ENCODE peak calls at places on chromosomes 11 and 22, in ten cellular contexts. X is PC-3; P is suprapubic skin; V is upper lobe of right lung; K is lung; O is choroid plexus epithelial cell; T is HL-60; L is CD4-positive, alpha-beta T cell; S is AG04450; Q is AG10803. U is an unnamed sample.

GRCh38 chr11:1884123-1884415 is 7.6 kb downstream of the PRR33 start:
- DNase-seq in T (no peak), O (no peak), S (no peak), L (no peak), P (no peak), V (peak), X (no peak), K (no peak), Q (no peak), U (no peak)

GRCh38 chr22:27086728-27087450 is 429.5 kb downstream of the MIAT start:
- DNase-seq in O (peak), X (no peak), K (no peak), T (no peak), S (no peak), V (no peak), P (no peak), Q (no peak), L (no peak), U (no peak)

GRCh38 chr11:122784325-122785155 is 53.8 kb upstream of the CRTAM start:
- DNase-seq in P (no peak), O (peak), Q (peak), X (peak), L (no peak), T (no peak), K (peak), V (no peak), S (peak), U (no peak)

GRCh38 chr11:30197869-30198268 is 32.9 kb upstream of the FSHB start:
- DNase-seq in L (no peak), O (no peak), T (no peak), K (no peak), V (no peak), Q (no peak), P (no peak), X (no peak), S (no peak), U (no peak)

GRCh38 chr11:9527481-9528140 is 45.9 kb upstream of the WEE1 start:
- DNase-seq in Q (peak), P (no peak), K (no peak), X (peak), V (no peak), O (peak), T (no peak), S (peak), L (no peak), U (no peak)

GRCh38 chr22:49417833-49418232 is 409.8 kb downstream of the BRD1 start:
- DNase-seq in K (no peak), L (no peak), V (no peak), P (peak), X (no peak), S (no peak), Q (no peak), T (no peak), O (no peak), U (no peak)

GRCh38 chr11:32411937-32412615 is 23.3 kb downstream of the WT1 start:
- DNase-seq in T (no peak), Q (no peak), P (no peak), V (no peak), K (no peak), L (no peak), X (no peak), O (no peak), S (no peak), U (no peak)

GRCh38 chr11:11179239-11179638 is 173.8 kb downstream of the CSNK2A3 start:
- DNase-seq in K (no peak), T (no peak), O (peak), X (peak), P (no peak), V (no peak), S (peak), Q (peak), L (no peak), U (no peak)

GRCh38 chr22:48667289-48667688 is 1160.4 kb downstream of the BRD1 start:
- DNase-seq in K (no peak), T (no peak), V (no peak), O (no peak), P (no peak), Q (no peak), X (no peak), S (no peak), L (no peak), U (no peak)

GRCh38 chr11:106420048-106420665 is 342.7 kb downstream of the AASDHPPT start:
- DNase-seq in V (no peak), P (no peak), O (peak), S (no peak), X (no peak), K (no peak), T (no peak), Q (no peak), L (no peak), U (no peak)

GRCh38 chr22:36079041-36079440 is 50.4 kb upstream of the RBFOX2 start:
- DNase-seq in T (no peak), X (no peak), L (no peak), K (no peak), S (no peak), O (no peak), V (no peak), P (no peak), Q (no peak), U (no peak)

GRCh38 chr11:128814856-128815705 is 52.0 kb downstream of the KCNJ1 start:
- DNase-seq in L (no peak), O (peak), X (peak), S (peak), V (no peak), T (no peak), P (no peak), K (no peak), Q (peak), U (peak)

GRCh38 chr11:8315463-8315862 is 51.8 kb upstream of the LMO1 start:
- DNase-seq in S (no peak), V (no peak), Q (no peak), K (no peak), P (no peak), X (no peak), T (no peak), L (no peak), O (no peak), U (no peak)

GRCh38 chr22:44023404-44024287 is 456 bp upstream of the PARVB start:
- DNase-seq in L (peak), P (no peak), T (no peak), V (peak), Q (peak), O (no peak), S (no peak), X (peak), K (no peak), U (peak)

GRCh38 chr22:23066200-23067022 is 3.9 kb upstream of the GNAZ start:
- DNase-seq in L (no peak), Q (no peak), P (peak), V (peak), O (no peak), K (no peak), X (no peak), T (no peak), S (no peak), U (no peak)

GRCh38 chr22:44410396-44411056 is 87.5 kb downstream of the RTL6 start:
- DNase-seq in S (no peak), K (no peak), Q (no peak), L (no peak), O (no peak), P (peak), X (no peak), T (no peak), V (peak), U (no peak)

GRCh38 chr11:2990617-2991476 is 1.3 kb downstream of the NAP1L4 start:
- DNase-seq in O (no peak), V (no peak), K (no peak), Q (no peak), P (peak), T (no peak), X (peak), S (no peak), L (peak), U (peak)

GRCh38 chr22:28450109-28450508 is 229.5 kb downstream of the TTC28 start:
- DNase-seq in Q (peak), X (no peak), K (no peak), L (no peak), V (no peak), P (no peak), O (no peak), S (no peak), T (no peak), U (no peak)

GRCh38 chr22:49022816-49023160 is 804.9 kb downstream of the BRD1 start:
- DNase-seq in Q (no peak), O (no peak), P (no peak), T (no peak), L (no peak), S (no peak), X (no peak), K (no peak), V (no peak), U (no peak)

DNA sequence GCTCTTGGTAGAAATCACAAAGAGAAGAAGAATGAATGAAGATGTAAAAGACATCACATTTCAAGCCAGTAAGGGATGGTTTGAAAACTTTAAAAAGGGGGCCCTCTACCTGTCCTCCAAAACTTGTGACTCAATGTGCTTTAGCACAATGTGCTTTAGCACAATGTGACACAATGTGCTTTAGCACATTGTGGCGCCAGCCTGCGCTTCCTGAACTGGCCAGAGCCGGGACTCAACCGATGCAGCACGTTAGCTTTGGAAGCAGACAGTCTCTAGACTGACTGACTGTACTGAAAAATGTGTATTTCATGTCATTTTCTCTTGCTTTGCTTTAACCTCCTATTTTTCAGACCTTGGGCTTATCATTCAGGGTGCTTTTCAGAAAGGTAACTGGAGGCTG is 63.5 kb downstream of the FAM83F start:
- DNase-seq in X (no peak), V (no peak), Q (no peak), S (no peak), O (no peak), K (no peak), L (no peak), P (no peak), T (no peak), U (no peak)
- TF ChIP-seq CTCF in X (no peak), V (no peak), Q (no peak), S (no peak), O (no peak), K (no peak), L (no peak), P (no peak), T (no peak), U (no peak)

GRCh38 chr11:46808804-46809431 is 37.2 kb downstream of the CKAP5 start:
- DNase-seq in P (no peak), L (no peak), X (peak), K (no peak), V (no peak), Q (peak), S (no peak), T (peak), O (peak), U (no peak)
- TF ChIP-seq CTCF in P (no peak), L (no peak), X (peak), K (no peak), V (peak), Q (peak), S (peak), T (peak), O (peak), U (peak)

DNA sequence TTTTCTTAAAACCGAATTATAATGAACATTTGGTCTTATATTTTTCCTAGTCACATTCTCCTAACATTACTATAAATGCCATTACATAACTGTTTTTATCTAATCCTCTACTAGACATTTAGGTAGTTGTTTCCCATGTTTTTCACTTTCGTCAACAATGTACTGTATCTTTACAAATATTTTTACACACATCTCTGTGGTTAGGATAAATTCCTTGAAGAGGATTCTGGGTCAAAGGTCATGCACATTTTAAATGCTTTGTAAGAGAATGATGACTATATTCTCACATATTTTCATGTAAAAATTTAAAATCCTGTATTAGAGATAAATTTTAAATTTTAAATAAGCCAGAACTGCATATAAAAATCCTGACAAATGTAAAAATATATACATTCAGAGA is 61.3 kb upstream of the CLNS1A start:
- DNase-seq in S (no peak), T (no peak), V (no peak), O (peak), L (no peak), P (no peak), Q (no peak), X (no peak), K (no peak), U (no peak)
- TF ChIP-seq CTCF in S (no peak), T (no peak), V (no peak), O (no peak), L (no peak), P (no peak), Q (no peak), X (no peak), K (no peak), U (no peak)

GRCh38 chr22:17633998-17634323 is 4.6 kb upstream of the BCL2L13 start:
- DNase-seq in Q (no peak), V (no peak), L (no peak), O (no peak), K (no peak), X (no peak), T (no peak), P (no peak), S (no peak), U (no peak)

GRCh38 chr22:17638182-17638431 is 450 bp upstream of the BCL2L13 start:
- DNase-seq in T (no peak), Q (peak), O (no peak), S (no peak), X (no peak), P (no peak), K (no peak), V (no peak), L (no peak), U (no peak)

GRCh38 chr22:17634696-17635095 is 3.9 kb upstream of the BCL2L13 start:
- DNase-seq in T (no peak), K (no peak), Q (no peak), S (no peak), L (no peak), O (no peak), P (no peak), X (no peak), V (no peak), U (no peak)

GRCh38 chr22:17637490-17638181 is 921 bp upstream of the BCL2L13 start:
- DNase-seq in Q (no peak), P (peak), L (no peak), X (no peak), O (no peak), T (no peak), K (no peak), S (no peak), V (no peak), U (no peak)

DNA sequence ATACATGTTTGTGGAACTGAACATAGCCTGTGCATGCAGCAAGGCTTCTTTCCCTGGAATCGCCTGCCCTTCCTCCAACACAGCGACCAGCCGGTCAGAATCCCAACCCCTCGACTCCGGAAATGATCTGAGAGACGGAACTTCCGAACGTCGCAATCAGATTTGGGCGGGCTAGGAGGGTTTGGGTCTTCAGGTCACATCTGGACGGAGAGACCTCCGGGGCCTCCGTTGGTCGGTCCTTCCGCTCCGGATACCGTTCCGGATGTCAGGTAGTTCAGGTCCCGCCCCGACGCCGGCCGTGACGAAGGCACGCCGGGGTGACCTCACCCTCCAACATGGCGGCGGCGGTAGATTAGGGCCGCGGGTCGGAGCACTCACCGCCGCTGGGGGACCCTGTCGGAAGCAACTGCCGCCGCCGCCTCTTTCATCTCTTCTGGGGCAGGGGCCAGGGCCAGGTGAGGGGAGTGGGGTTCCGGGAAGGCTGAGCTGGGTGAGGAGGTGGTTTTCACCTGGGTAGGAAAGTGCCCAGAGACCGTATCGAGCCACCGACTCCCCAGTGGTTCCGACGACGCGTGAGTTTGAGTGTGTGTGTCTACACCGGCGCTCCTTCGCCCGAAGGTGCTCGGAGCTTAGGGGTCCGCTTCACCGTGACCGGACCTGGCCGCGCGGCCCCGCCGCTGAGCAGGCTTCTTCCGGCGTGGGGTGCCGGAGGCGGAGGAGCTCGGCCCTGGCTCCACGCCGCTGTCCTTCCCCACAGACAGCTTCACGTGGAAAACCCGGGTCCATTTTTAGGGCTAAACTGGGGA is at the start of gene BCL2L13:
- DNase-seq in K (peak), P (peak), S (peak), Q (peak), T (peak), V (peak), L (peak), X (peak), O (peak), U (peak)
- TF ChIP-seq CTCF in K (no peak), P (no peak), S (no peak), Q (no peak), T (no peak), V (peak), L (no peak), X (no peak), O (no peak), U (no peak)

DNA sequence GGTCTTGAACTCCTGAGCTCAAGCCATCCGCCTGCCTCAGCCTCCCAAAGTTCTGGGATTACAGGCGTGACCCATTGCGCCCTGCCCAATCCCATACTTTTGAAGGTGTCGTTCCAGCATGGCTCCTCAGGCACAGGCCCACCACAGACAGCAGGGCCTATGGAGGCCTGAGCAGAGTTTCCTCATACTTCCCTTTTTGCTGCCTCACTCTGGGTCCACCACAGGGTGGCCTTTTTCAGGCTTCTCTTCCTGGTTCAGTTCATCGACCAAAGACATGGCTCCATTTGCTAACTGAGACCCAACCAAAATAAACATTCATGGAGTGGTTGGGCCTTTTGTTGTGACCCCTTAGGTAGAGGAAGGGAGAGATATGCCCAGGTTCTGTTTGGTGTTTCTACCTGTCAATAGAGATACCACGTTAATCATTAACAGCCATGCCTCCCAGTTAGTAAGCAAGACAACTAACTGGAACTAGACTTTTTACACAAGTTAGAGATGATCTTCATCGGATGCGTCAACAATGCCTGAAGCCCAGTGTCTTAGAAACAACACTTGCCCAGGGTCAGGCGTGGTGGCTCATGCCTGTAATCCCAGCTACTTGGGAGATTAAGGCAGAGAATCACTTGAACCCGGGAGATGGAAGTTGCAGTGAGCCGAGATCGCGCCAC is 35.1 kb downstream of the TRIOBP start:
- DNase-seq in S (no peak), Q (no peak), X (no peak), T (no peak), L (no peak), O (no peak), V (no peak), K (no peak), P (no peak), U (peak)
- TF ChIP-seq CTCF in S (peak), Q (peak), X (no peak), T (peak), L (no peak), O (peak), V (peak), K (no peak), P (no peak), U (peak)

GRCh38 chr22:20626811-20627210 is 119.4 kb downstream of the MED15 start:
- DNase-seq in S (no peak), Q (no peak), K (no peak), O (no peak), L (no peak), V (no peak), P (no peak), T (no peak), X (no peak), U (no peak)
- TF ChIP-seq CTCF in S (no peak), Q (no peak), K (no peak), O (no peak), L (no peak), V (no peak), P (no peak), T (no peak), X (no peak), U (no peak)

GRCh38 chr11:132464939-132465338 is 1067.4 kb downstream of the OPCML start:
- DNase-seq in Q (no peak), O (no peak), L (no peak), X (no peak), S (no peak), T (no peak), V (no peak), K (no peak), P (no peak), U (no peak)
- TF ChIP-seq CTCF in Q (no peak), O (no peak), L (no peak), X (no peak), S (no peak), T (no peak), V (no peak), K (no peak), P (no peak), U (no peak)

DNA sequence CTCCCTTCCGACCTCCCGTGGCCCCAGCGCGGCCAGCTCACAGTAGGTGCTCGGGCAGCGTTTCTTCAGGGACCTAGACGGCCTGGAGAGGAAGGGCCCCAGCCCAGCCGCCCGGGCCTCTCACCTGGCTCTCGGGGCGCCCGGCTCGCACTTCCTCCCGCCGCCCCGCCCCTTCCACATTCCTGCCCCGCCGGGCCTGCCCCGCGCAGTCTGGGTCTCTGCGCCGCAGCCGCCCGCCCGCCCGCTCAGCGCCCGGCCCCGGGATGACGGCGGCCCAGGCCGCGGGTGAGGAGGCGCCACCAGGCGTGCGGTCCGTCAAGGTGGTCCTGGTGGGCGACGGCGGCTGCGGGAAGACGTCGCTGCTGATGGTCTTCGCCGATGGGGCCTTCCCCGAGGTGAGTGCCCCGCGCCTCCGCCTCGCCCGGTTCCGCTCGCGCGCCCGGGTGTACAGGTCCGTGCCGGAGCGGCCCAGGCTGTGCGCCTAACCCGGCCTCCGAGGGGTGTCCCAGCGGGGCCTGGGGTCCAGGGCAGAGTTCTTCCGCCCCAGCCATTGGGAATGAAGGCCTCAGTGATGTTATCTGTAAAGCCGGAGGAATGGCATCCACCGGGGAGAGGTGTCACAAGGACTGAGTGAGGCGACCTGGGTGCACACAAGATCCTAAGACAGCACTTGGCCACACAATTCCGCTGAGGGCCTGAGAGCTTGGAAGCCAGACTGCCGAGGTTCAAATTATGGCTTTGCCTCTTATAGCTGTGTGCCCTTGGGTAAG is at the start of gene RHOD:
- DNase-seq in K (peak), X (peak), T (no peak), O (peak), P (no peak), L (peak), Q (peak), V (peak), S (no peak), U (peak)
- TF ChIP-seq CTCF in K (no peak), X (no peak), T (no peak), O (no peak), P (no peak), L (no peak), Q (no peak), V (no peak), S (no peak), U (peak)

U was measured in Caco-2.